ENCODE peak calls at places on chromosomes 2 and 18, in ten cellular contexts. E is stomach; L is AG08396; K is activated CD4-positive, alpha-beta T cell treated with anti-CD3 and anti-CD28 coated beads, Interleukin-2, amount 10 ng/mL, durations not matched to agents 24 days and 14 days; P is tibial nerve; Y is stimulated activated CD4-positive, alpha-beta T cell treated with anti-CD3 and anti-CD28 coated beads, TNF-alpha, amount 100 ng/mL, for 4 hours; O is right atrium auricular region; J is activated T-cell treated with anti-CD3 and anti-CD28 coated beads for 1 hour; N is NCI-H460; Z is substantia nigra. F is an unnamed sample.

GRCh38 chr2:216596986-216597509 is 36.2 kb upstream of the IGFBP2 start:
- DNase-seq in L (no peak), J (no peak), O (no peak), K (no peak), E (no peak), Y (no peak), N (peak), Z (no peak), P (no peak), F (no peak)

GRCh38 chr2:67612576-67612981 is 215.4 kb downstream of the ETAA1 start:
- DNase-seq in Z (no peak), Y (no peak), L (no peak), O (no peak), E (no peak), N (no peak), K (no peak), P (no peak), J (no peak), F (no peak)

GRCh38 chr2:177832611-177833133 is 239.9 kb downstream of the PDE11A start:
- DNase-seq in N (no peak), Y (no peak), E (no peak), Z (no peak), O (no peak), P (no peak), K (no peak), J (no peak), L (no peak), F (no peak)

GRCh38 chr2:127050803-127051115 is 56.2 kb downstream of the BIN1 start:
- DNase-seq in O (no peak), L (no peak), Y (no peak), E (no peak), Z (no peak), N (no peak), J (no peak), K (no peak), P (no peak), F (no peak)

GRCh38 chr2:105454801-105455485 is 56.1 kb upstream of the FHL2 start:
- DNase-seq in Y (no peak), K (no peak), E (peak), O (no peak), Z (no peak), N (peak), P (peak), L (peak), J (no peak), F (peak)

GRCh38 chr18:75081486-75081885 is 127.5 kb downstream of the PTGR3 start:
- DNase-seq in E (no peak), O (peak), L (no peak), Y (no peak), J (no peak), Z (no peak), N (no peak), P (no peak), K (no peak), F (no peak)

GRCh38 chr18:3246636-3247242 is 862 bp upstream of the MYL12A start:
- DNase-seq in O (no peak), N (no peak), E (no peak), L (no peak), Z (peak), P (peak), Y (no peak), J (no peak), K (peak), F (peak)

GRCh38 chr18:24518596-24518995 is 58.2 kb downstream of the HRH4 start:
- DNase-seq in N (no peak), E (no peak), L (no peak), O (no peak), J (no peak), Y (no peak), P (no peak), Z (no peak), K (no peak), F (no peak)

GRCh38 chr18:46408334-46408987 is 248.6 kb downstream of the LOXHD1 start:
- DNase-seq in P (no peak), Y (no peak), K (no peak), E (no peak), J (no peak), O (no peak), N (no peak), L (no peak), Z (no peak), F (peak)

GRCh38 chr2:19861771-19862170 is 40.0 kb downstream of the TTC32 start:
- DNase-seq in P (no peak), K (no peak), Y (no peak), E (no peak), J (no peak), Z (no peak), O (no peak), N (no peak), L (peak), F (no peak)

GRCh38 chr2:208182835-208183234 is 7.0 kb downstream of the C2orf80 start:
- DNase-seq in N (no peak), K (no peak), O (no peak), P (no peak), J (no peak), Z (no peak), Y (no peak), E (no peak), L (no peak), F (no peak)

GRCh38 chr2:152676461-152676860 is 40.8 kb downstream of the PRPF40A start:
- DNase-seq in N (no peak), P (no peak), Y (no peak), L (no peak), J (no peak), Z (no peak), E (no peak), K (no peak), O (no peak), F (no peak)

GRCh38 chr2:191266201-191266600 is 21.0 kb downstream of the MYO1B start:
- DNase-seq in N (no peak), K (no peak), O (no peak), L (no peak), E (no peak), Y (no peak), Z (no peak), J (no peak), P (no peak), F (no peak)

GRCh38 chr2:163407296-163407695 is 328.5 kb downstream of the FIGN start:
- DNase-seq in P (no peak), Z (no peak), O (no peak), N (no peak), E (no peak), J (no peak), L (no peak), K (no peak), Y (no peak), F (no peak)

GRCh38 chr2:85760371-85760770 is 6.6 kb downstream of the ATOH8 start:
- DNase-seq in Y (no peak), O (no peak), P (no peak), K (no peak), Z (no peak), N (no peak), E (no peak), J (no peak), L (peak), F (no peak)

GRCh38 chr2:162072976-162073775 is 839 bp downstream of the DPP4 start:
- DNase-seq in Z (no peak), Y (no peak), J (peak), L (no peak), P (no peak), E (no peak), K (peak), O (no peak), N (no peak), F (no peak)

GRCh38 chr2:159243521-159243920 is 43.0 kb downstream of the WDSUB1 start:
- DNase-seq in L (no peak), E (no peak), N (no peak), P (no peak), O (no peak), J (no peak), K (no peak), Y (no peak), Z (no peak), F (no peak)

GRCh38 chr2:230794472-230794871 is 70.3 kb upstream of the ITM2C start:
- DNase-seq in J (no peak), K (peak), P (no peak), O (no peak), L (no peak), E (no peak), N (no peak), Z (no peak), Y (no peak), F (no peak)

GRCh38 chr2:209191139-209191538 is 232.7 kb upstream of the MAP2 start:
- DNase-seq in L (no peak), O (no peak), P (no peak), E (no peak), Y (no peak), Z (no peak), N (no peak), J (no peak), K (no peak), F (no peak)

GRCh38 chr2:159797468-159798375 is at the start of gene CD302:
- DNase-seq in P (peak), Y (peak), N (no peak), Z (peak), K (peak), L (peak), E (peak), J (no peak), O (no peak), F (no peak)

GRCh38 chr2:102678442-102678841 is 59.1 kb downstream of the SLC9A2 start:
- DNase-seq in O (no peak), K (no peak), E (no peak), J (no peak), N (no peak), Z (no peak), L (no peak), P (no peak), Y (no peak), F (no peak)

GRCh38 chr2:239109041-239109915 is 261.4 kb downstream of the TWIST2 start:
- DNase-seq in O (no peak), Z (no peak), N (no peak), K (no peak), L (no peak), J (no peak), P (no peak), Y (no peak), E (peak), F (no peak)

GRCh38 chr18:1296237-1296636 is 391.6 kb downstream of the ADCYAP1 start:
- DNase-seq in L (no peak), P (no peak), E (no peak), Z (no peak), J (no peak), O (no peak), Y (no peak), K (no peak), N (no peak), F (no peak)

GRCh38 chr18:76005632-76006031 is 489.4 kb downstream of the ZNF516 start:
- DNase-seq in E (no peak), Z (no peak), N (no peak), P (no peak), J (no peak), K (no peak), L (no peak), Y (no peak), O (no peak), F (peak)

GRCh38 chr2:53633441-53633840 is 134.2 kb upstream of the CHAC2 start:
- DNase-seq in E (no peak), O (no peak), P (no peak), Y (no peak), N (peak), K (no peak), Z (no peak), L (no peak), J (no peak), F (no peak)

GRCh38 chr2:191302459-191303155 is 57.4 kb downstream of the MYO1B start:
- DNase-seq in L (no peak), N (no peak), J (no peak), O (no peak), Y (no peak), E (no peak), K (peak), P (no peak), Z (no peak), F (peak)

GRCh38 chr2:149661844-149662243 is 74.3 kb upstream of the MMADHC start:
- DNase-seq in E (peak), K (no peak), L (peak), O (no peak), P (no peak), J (no peak), Z (no peak), Y (no peak), N (no peak), F (no peak)